ENCODE peak calls at places on chromosome 18, in seven cellular contexts. D, K, F, S, W, U and L are unnamed samples.

GRCh38 chr18:57869228-57869627 is 66.1 kb upstream of the ATP8B1 start:
- DNase-seq in D (no peak), K (no peak), F (no peak), S (no peak), W (no peak), U (no peak), L (no peak)

GRCh38 chr18:74116628-74117554 is 30.7 kb downstream of the FBXO15 start:
- DNase-seq in D (peak; percentile 21), K (no peak), F (no peak), S (no peak), W (peak; percentile 8), U (no peak), L (peak; percentile 26)

GRCh38 chr18:43276471-43276870 is 819 bp downstream of the SYT4 start:
- DNase-seq in D (no peak), K (no peak), F (no peak), S (no peak), W (no peak), U (no peak), L (no peak)

GRCh38 chr18:22467760-22468553 is 50.2 kb upstream of the CTAGE1 start:
- DNase-seq in D (peak; percentile 88), K (no peak), F (peak; percentile 72), S (no peak), W (peak; percentile 83), U (no peak), L (no peak)

GRCh38 chr18:45248240-45248903 is 366.9 kb upstream of the SLC14A2 start:
- DNase-seq in D (no peak), K (no peak), F (peak; percentile 74), S (no peak), W (no peak), U (no peak), L (no peak)

GRCh38 chr18:74695170-74695569 is 97.5 kb downstream of the ZNF407 start:
- DNase-seq in D (no peak), K (no peak), F (no peak), S (no peak), W (no peak), U (no peak), L (no peak)

GRCh38 chr18:44938396-44939036 is 257.8 kb downstream of the SETBP1 start:
- DNase-seq in D (no peak), K (no peak), F (no peak), S (no peak), W (no peak), U (peak; percentile 76), L (peak; percentile 22)

GRCh38 chr18:901769-902168 is 2.9 kb upstream of the ADCYAP1 start:
- DNase-seq in D (no peak), K (no peak), F (no peak), S (no peak), W (no peak), U (no peak), L (no peak)

GRCh38 chr18:7117390-7118355 is at the start of gene LAMA1:
- DNase-seq in D (no peak), K (peak; percentile 77), F (no peak), S (no peak), W (no peak), U (no peak), L (peak; percentile 54)

GRCh38 chr18:77132369-77133050 is at the start of gene MBP:
- DNase-seq in D (peak; percentile 45), K (peak; percentile 78), F (no peak), S (peak; percentile 89), W (no peak), U (peak; percentile 90), L (peak; percentile 40)

GRCh38 chr18:54269924-54270844 is 867 bp downstream of the POLI start:
- DNase-seq in D (peak; percentile 74), K (no peak), F (no peak), S (peak; percentile 34), W (peak; percentile 68), U (peak; percentile 60), L (peak; percentile 44)

GRCh38 chr18:45993441-45993840 is 26.3 kb upstream of the EPG5 start:
- DNase-seq in D (no peak), K (no peak), F (peak; percentile 53), S (no peak), W (no peak), U (no peak), L (no peak)

GRCh38 chr18:63963610-63964256 is 6.1 kb upstream of the SERPINB8 start:
- DNase-seq in D (peak; percentile 57), K (no peak), F (no peak), S (no peak), W (peak; percentile 56), U (peak; percentile 68), L (peak; percentile 38)

GRCh38 chr18:57644540-57644939 is 22.9 kb upstream of the NARS1 start:
- DNase-seq in D (peak; percentile 25), K (no peak), F (no peak), S (no peak), W (no peak), U (no peak), L (no peak)

GRCh38 chr18:32200766-32201165 is 10.9 kb downstream of the MEP1B start:
- DNase-seq in D (no peak), K (no peak), F (no peak), S (no peak), W (no peak), U (peak; percentile 67), L (no peak)

GRCh38 chr18:22238036-22238435 is 68.6 kb downstream of the GATA6 start:
- DNase-seq in D (no peak), K (no peak), F (no peak), S (no peak), W (no peak), U (no peak), L (no peak)

GRCh38 chr18:67342159-67342558 is 174.4 kb downstream of the DSEL start:
- DNase-seq in D (no peak), K (no peak), F (no peak), S (no peak), W (no peak), U (no peak), L (no peak)

GRCh38 chr18:73683618-73684238 is 463.9 kb downstream of the FBXO15 start:
- DNase-seq in D (no peak), K (no peak), F (no peak), S (no peak), W (no peak), U (no peak), L (no peak)

GRCh38 chr18:68796936-68797690 is 767 bp upstream of the CCDC102B start:
- DNase-seq in D (no peak), K (no peak), F (peak; percentile 51), S (no peak), W (no peak), U (no peak), L (no peak)

GRCh38 chr18:74498712-74499629 is 2.8 kb downstream of the CNDP2 start:
- DNase-seq in D (no peak), K (no peak), F (no peak), S (peak; percentile 80), W (no peak), U (peak; percentile 59), L (no peak)

GRCh38 chr18:44536041-44536440 is 144.6 kb upstream of the SETBP1 start:
- DNase-seq in D (no peak), K (no peak), F (peak; percentile 65), S (no peak), W (no peak), U (no peak), L (no peak)

GRCh38 chr18:57970356-57971095 is 73.5 kb upstream of the NEDD4L start:
- DNase-seq in D (peak; percentile 27), K (no peak), F (no peak), S (no peak), W (peak; percentile 34), U (peak; percentile 56), L (peak; percentile 10)

GRCh38 chr18:45522371-45522770 is 92.9 kb upstream of the SLC14A2 start:
- DNase-seq in D (no peak), K (no peak), F (peak; percentile 39), S (no peak), W (no peak), U (no peak), L (no peak)

GRCh38 chr18:58135170-58135569 is 91.1 kb downstream of the NEDD4L start:
- DNase-seq in D (no peak), K (no peak), F (peak; percentile 92), S (peak; percentile 33), W (no peak), U (no peak), L (no peak)

GRCh38 chr18:21799706-21800105 is 59.1 kb downstream of the MIB1 start:
- DNase-seq in D (no peak), K (no peak), F (no peak), S (no peak), W (no peak), U (no peak), L (no peak)

DNA sequence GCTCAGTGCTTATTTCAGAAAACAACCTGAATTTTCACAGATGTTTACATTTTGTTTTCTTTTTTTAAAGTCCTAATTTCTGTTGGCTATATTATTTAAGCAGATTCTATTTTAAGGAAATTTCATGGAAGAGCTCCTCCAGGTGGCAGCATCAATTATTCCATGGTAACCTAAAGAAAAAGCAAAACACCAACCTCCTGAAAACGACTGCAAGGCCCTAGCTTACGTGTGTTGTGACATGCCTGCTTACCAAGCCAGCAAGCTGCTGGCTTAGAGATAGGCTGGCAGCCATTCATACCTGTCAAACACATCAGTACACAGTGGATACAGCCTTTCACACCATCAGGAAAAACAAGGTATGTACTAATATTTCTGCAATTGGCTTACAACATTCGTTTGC is 64.9 kb downstream of the LPIN2 start:
- DNase-seq in D (peak; percentile 54), K (no peak), F (no peak), S (no peak), W (peak; percentile 7), U (no peak), L (no peak)
- TF ChIP-seq CTCF in D (peak; percentile 47), K (peak; percentile 58), F (peak; percentile 47), S (no peak), W (peak; percentile 27), U (peak; percentile 25), L (peak; percentile 54)

GRCh38 chr18:8324343-8325065 is 284.7 kb upstream of the RAB12 start:
- DNase-seq in D (no peak), K (no peak), F (no peak), S (no peak), W (no peak), U (no peak), L (no peak)
- TF ChIP-seq CTCF in D (no peak), K (no peak), F (no peak), S (no peak), W (peak; percentile 23), U (no peak), L (no peak)

DNA sequence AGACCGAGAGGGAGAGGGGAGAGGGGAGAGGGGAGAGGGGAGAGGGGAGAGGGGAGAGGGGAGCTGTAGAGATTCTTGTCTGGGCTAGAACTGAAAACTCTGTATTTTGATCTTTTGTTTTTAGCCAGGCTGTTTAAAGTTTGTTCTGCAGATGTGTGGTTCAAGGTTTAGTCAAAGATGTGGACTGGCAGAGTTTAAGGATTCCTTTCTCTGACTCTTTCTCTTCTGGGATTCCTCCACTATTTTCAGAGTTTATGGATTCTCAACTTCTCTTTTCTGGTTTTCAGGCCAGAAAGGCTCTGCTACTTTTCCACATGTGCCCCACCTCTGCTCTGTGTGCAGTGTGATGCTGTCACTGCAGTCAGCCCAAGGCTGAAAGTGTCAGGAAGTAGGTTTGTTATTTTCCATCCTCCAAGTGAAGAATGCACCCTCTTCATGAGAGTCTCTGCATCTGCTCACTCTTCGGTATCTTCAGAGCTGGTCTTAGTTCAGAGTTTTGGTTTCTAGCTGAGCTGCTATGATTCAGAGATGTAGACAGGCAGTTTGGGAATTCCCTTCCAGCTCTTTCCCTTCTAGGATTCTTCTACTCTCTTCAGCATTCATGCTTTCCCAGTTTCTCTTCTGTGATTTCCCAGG is 130.9 kb upstream of the SMAD7 start:
- DNase-seq in D (no peak), K (no peak), F (no peak), S (peak; percentile 31), W (no peak), U (no peak), L (no peak)
- TF ChIP-seq CTCF in D (no peak), K (no peak), F (no peak), S (no peak), W (no peak), U (no peak), L (no peak)

GRCh38 chr18:70415823-70416488 is 127.1 kb downstream of the SOCS6 start:
- DNase-seq in D (no peak), K (no peak), F (no peak), S (no peak), W (peak; percentile 64), U (peak; percentile 30), L (no peak)
- TF ChIP-seq CTCF in D (no peak), K (no peak), F (no peak), S (no peak), W (no peak), U (no peak), L (no peak)